ENCODE peak calls at places on chromosomes 5 and 9, in four cellular contexts. L, E, I and Y are unnamed samples.

GRCh38 chr5:176557846-176558245 is 8.7 kb downstream of the CDHR2 start:
- DNase-seq in I (no peak), L (no peak), E (no peak), Y (no peak)

GRCh38 chr5:1335540-1336095 is 9.3 kb downstream of the CLPTM1L start:
- DNase-seq in L (no peak), I (no peak), E (no peak), Y (no peak)

GRCh38 chr5:88826959-88827585 is 55.9 kb downstream of the MEF2C start:
- DNase-seq in E (no peak), I (no peak), L (no peak), Y (peak)

GRCh38 chr5:1995491-1995890 is 112.8 kb upstream of the IRX4 start:
- DNase-seq in L (no peak), I (no peak), E (no peak), Y (no peak)

GRCh38 chr9:105877719-105878118 is 183.4 kb downstream of the TMEM38B start:
- DNase-seq in E (no peak), L (no peak), I (no peak), Y (no peak)

GRCh38 chr5:41794478-41794877 is 75.7 kb downstream of the OXCT1 start:
- DNase-seq in E (no peak), L (no peak), I (no peak), Y (peak)

GRCh38 chr9:4936823-4937222 is 48.2 kb upstream of the JAK2 start:
- DNase-seq in L (no peak), E (no peak), I (no peak), Y (no peak)

GRCh38 chr9:136089697-136090045 is 5.4 kb downstream of the NACC2 start:
- DNase-seq in L (no peak), E (no peak), I (no peak), Y (no peak)

GRCh38 chr5:122170630-122171029 is 41.3 kb downstream of the ZNF474 start:
- DNase-seq in E (no peak), L (no peak), I (no peak), Y (no peak)

GRCh38 chr9:112711050-112711689 is 6.7 kb downstream of the INIP start:
- DNase-seq in L (no peak), I (no peak), E (peak), Y (no peak)

GRCh38 chr9:34413229-34413852 is 36.6 kb upstream of the MYORG start:
- DNase-seq in E (peak), L (no peak), I (no peak), Y (no peak)

GRCh38 chr5:178347956-178348355 is 115.4 kb upstream of the PHYKPL start:
- DNase-seq in I (peak), L (no peak), E (no peak), Y (no peak)

GRCh38 chr5:155728857-155729683 is 597.9 kb upstream of the SGCD start:
- DNase-seq in E (no peak), I (no peak), L (no peak), Y (no peak)

GRCh38 chr5:74575741-74576538 is 64.6 kb downstream of the ENC1 start:
- DNase-seq in I (no peak), E (no peak), L (no peak), Y (peak)

GRCh38 chr5:147669113-147669869 is 113.2 kb downstream of the JAKMIP2 start:
- DNase-seq in E (peak), L (no peak), I (no peak), Y (no peak)

GRCh38 chr5:161094411-161094810 is 242.4 kb upstream of the ATP10B start:
- DNase-seq in E (no peak), I (no peak), L (no peak), Y (no peak)

GRCh38 chr5:55467862-55468551 is 66.8 kb downstream of the PLPP1 start:
- DNase-seq in L (no peak), E (no peak), I (no peak), Y (no peak)

GRCh38 chr9:87601175-87601574 is 103.5 kb downstream of the DAPK1 start:
- DNase-seq in L (no peak), I (peak), E (no peak), Y (no peak)

GRCh38 chr5:102974177-102974576 is 145.8 kb downstream of the GIN1 start:
- DNase-seq in E (peak), L (no peak), I (no peak), Y (no peak)

GRCh38 chr9:106075991-106076390 is 381.6 kb downstream of the TMEM38B start:
- DNase-seq in E (no peak), L (no peak), I (no peak), Y (peak)

GRCh38 chr5:140039561-140039960 is 3.5 kb downstream of the NRG2 start:
- DNase-seq in E (no peak), I (no peak), L (no peak), Y (no peak)

GRCh38 chr9:124894741-124895170 is 32.8 kb downstream of the ARPC5L start:
- DNase-seq in L (no peak), I (no peak), E (peak), Y (no peak)

GRCh38 chr9:121282309-121283071 is 14.5 kb downstream of the GSN start:
- DNase-seq in E (no peak), L (no peak), I (peak), Y (no peak)

GRCh38 chr9:134213508-134214394 is 49.4 kb upstream of the RNU6ATAC start:
- DNase-seq in L (no peak), I (peak), E (no peak), Y (no peak)

GRCh38 chr5:93423333-93423714 is 157.7 kb downstream of the NR2F1-AS1 start:
- DNase-seq in I (no peak), E (no peak), L (no peak), Y (no peak)

GRCh38 chr5:157689942-157690689 is 18.8 kb downstream of the C5orf52 start:
- DNase-seq in L (no peak), E (no peak), I (no peak), Y (no peak)

GRCh38 chr9:5617749-5618148 is 11.2 kb upstream of the RIC1 start:
- DNase-seq in L (no peak), I (no peak), E (no peak), Y (no peak)

GRCh38 chr5:20680718-20681302 is 692.8 kb upstream of the CDH18 start:
- DNase-seq in E (no peak), L (no peak), I (no peak), Y (no peak)

GRCh38 chr5:1419476-1420210 is 25.6 kb downstream of the SLC6A3 start:
- DNase-seq in L (no peak), E (no peak), I (peak), Y (no peak)

GRCh38 chr9:5195450-5195849 is 10.0 kb upstream of the INSL6 start:
- DNase-seq in I (no peak), E (no peak), L (no peak), Y (no peak)

GRCh38 chr5:72272393-72272792 is 47.6 kb downstream of the MRPS27 start:
- DNase-seq in L (no peak), I (no peak), E (no peak), Y (no peak)

GRCh38 chr5:52660621-52661020 is 127.1 kb upstream of the ITGA1 start:
- DNase-seq in E (no peak), I (no peak), L (no peak), Y (no peak)

GRCh38 chr5:124651663-124652513 is 94.6 kb downstream of the ZNF608 start:
- DNase-seq in I (peak), L (no peak), E (peak), Y (peak)

GRCh38 chr5:124649548-124650501 is 96.6 kb downstream of the ZNF608 start:
- DNase-seq in I (peak), E (no peak), L (no peak), Y (peak)

GRCh38 chr5:124652892-124653441 is 93.5 kb downstream of the ZNF608 start:
- DNase-seq in E (no peak), L (no peak), I (no peak), Y (no peak)

GRCh38 chr5:124652514-124652819 is 94.0 kb downstream of the ZNF608 start:
- DNase-seq in E (no peak), I (no peak), L (no peak), Y (no peak)

DNA sequence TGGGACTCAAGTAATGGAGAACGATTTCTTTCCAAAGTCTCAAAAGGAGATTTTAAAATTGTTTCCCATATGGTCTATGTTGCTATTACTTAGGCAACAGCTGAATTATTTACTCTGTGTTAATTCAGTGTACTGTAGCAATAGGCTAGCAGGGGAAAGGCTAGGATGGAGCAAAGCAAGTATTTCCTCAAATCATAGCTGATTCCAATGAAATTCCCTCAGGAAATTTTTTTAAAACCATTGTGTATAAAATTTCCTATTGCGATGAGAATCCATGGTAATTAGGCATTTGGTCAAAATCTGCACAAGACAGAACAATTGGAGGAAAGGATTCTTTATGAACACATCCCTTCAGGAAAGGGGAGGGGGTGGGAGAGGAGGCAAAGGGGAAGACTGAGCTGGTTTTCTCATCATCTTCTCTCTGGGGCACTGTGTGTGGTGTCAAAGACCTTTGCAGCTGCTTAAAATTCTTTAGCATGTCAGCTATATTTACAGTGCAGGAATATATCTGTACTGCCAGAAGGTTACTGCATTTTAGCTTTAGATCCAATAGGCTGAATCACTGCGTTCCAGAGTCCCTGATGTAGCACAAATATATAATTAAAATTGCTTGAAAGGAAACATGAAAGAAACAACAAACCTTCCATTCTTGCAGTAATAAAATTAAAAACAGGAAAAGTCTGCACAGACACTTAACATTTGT is 95.3 kb downstream of the ZNF608 start:
- DNase-seq in I (no peak), E (no peak), L (no peak), Y (peak)
- H3K4me3 ChIP-seq in I (peak), E (peak), L (no peak), Y (peak)

GRCh38 chr5:124735169-124735858 is 11.1 kb downstream of the ZNF608 start:
- DNase-seq in L (no peak), E (peak), I (no peak), Y (no peak)
- H3K4me3 ChIP-seq in L (no peak), E (no peak), I (peak), Y (peak)

GRCh38 chr9:137588891-137589290 is 1.4 kb downstream of the ZMYND19 start:
- DNase-seq in L (no peak), E (no peak), I (no peak), Y (no peak)
- H3K4me3 ChIP-seq in L (peak), E (peak), I (no peak), Y (peak)

DNA sequence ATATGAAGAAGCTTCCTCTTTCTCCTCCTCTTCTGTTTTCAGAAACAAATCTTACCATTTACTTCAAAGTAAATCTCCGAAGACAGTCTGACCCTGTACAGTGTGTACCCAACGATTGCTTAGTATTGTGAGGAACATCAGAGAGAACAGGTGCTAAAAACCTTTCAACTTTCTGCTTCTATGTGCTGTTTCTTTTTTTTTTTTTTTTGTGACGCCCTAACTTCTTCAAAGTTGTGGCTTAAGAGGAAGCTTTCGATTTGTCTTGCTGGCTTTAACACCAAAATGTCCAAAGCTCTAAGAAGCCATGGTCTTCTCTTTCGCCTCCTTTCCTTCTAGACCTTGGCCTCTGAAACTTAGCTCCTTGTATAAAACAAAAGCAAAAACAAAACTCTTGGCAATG is 1.2 kb downstream of the TNFSF8 start:
- DNase-seq in I (no peak), L (no peak), E (no peak), Y (no peak)
- H3K4me3 ChIP-seq in I (peak), L (peak), E (no peak), Y (no peak)

GRCh38 chr9:37036237-37037136 is 2.4 kb upstream of the PAX5 start:
- DNase-seq in L (no peak), E (peak), I (peak), Y (no peak)
- H3K4me3 ChIP-seq in L (peak), E (peak), I (peak), Y (peak)